ENCODE peak calls at places on chromosomes 1 and 21, in six cellular contexts. G, Q, F, M, X and Y are unnamed samples.

GRCh38 chr1:148263128-148263905 is 111.2 kb upstream of the NBPF11 start:
- DNase-seq in G (peak), Q (peak), F (peak), M (peak), X (peak), Y (no peak)

GRCh38 chr1:54996359-54996868 is 2.3 kb upstream of the BSND start:
- DNase-seq in G (peak), Q (peak), F (peak), M (peak), X (peak), Y (peak)

GRCh38 chr1:230570724-230571390 is 71.4 kb upstream of the COG2 start:
- DNase-seq in G (no peak), Q (peak), F (no peak), M (no peak), X (no peak), Y (no peak)

GRCh38 chr1:201153474-201154388 is 543 bp downstream of the TMEM9 start:
- DNase-seq in G (no peak), Q (no peak), F (no peak), M (peak), X (peak), Y (no peak)

GRCh38 chr1:225545649-225546048 is 107.3 kb downstream of the ENAH start:
- DNase-seq in G (no peak), Q (no peak), F (no peak), M (no peak), X (no peak), Y (no peak)

GRCh38 chr1:40870135-40870728 is 8.1 kb upstream of the CITED4 start:
- DNase-seq in G (no peak), Q (no peak), F (no peak), M (peak), X (no peak), Y (no peak)

GRCh38 chr1:183635112-183635605 is 424 bp downstream of the ARPC5 start:
- DNase-seq in G (peak), Q (peak), F (peak), M (peak), X (no peak), Y (no peak)

GRCh38 chr1:1021860-1022259 is 1.9 kb downstream of the AGRN start:
- DNase-seq in G (peak), Q (peak), F (no peak), M (peak), X (no peak), Y (no peak)

GRCh38 chr1:37704966-37705365 is 12.7 kb downstream of the CDCA8 start:
- DNase-seq in G (no peak), Q (no peak), F (no peak), M (no peak), X (no peak), Y (no peak)

GRCh38 chr1:237411621-237412020 is 369.6 kb downstream of the RYR2 start:
- DNase-seq in G (no peak), Q (peak), F (no peak), M (no peak), X (no peak), Y (no peak)

GRCh38 chr1:85201340-85202091 is 700 bp upstream of the SYDE2 start:
- DNase-seq in G (peak), Q (peak), F (peak), M (peak), X (peak), Y (peak)
- TF ChIP-seq CTCF in G (no peak), Q (no peak), F (no peak), M (no peak), X (no peak), Y (peak)

GRCh38 chr1:50750021-50750619 is 209.9 kb downstream of the FAF1 start:
- DNase-seq in G (peak), Q (peak), F (peak), M (peak), X (no peak), Y (no peak)
- TF ChIP-seq CTCF in G (peak), Q (peak), F (peak), M (peak), X (peak), Y (peak)

DNA sequence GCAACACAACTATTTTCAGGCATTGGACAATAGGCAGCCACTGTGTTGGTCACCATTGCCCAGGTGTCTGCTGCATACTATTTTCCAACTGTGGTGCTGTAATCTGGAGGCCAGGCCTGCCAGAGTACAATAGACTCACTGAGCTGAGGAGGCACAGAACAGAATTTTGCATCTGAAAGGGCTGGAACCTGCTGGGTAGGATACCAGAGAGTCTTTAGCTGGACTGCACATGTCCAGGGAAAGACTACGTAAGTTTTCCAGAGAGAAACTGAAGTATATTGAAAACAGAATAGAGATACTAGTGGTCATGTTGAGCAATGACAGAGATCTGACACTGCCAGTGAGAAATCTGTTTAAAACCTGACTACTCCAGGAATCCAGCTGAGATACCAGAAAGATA is 200.8 kb downstream of the RASAL2 start:
- DNase-seq in G (no peak), Q (no peak), F (no peak), M (no peak), X (no peak), Y (no peak)
- TF ChIP-seq CTCF in G (no peak), Q (peak), F (peak), M (no peak), X (no peak), Y (peak)

GRCh38 chr1:248402748-248403147 is at the start of gene OR2T1:
- DNase-seq in G (no peak), Q (no peak), F (no peak), M (no peak), X (no peak), Y (no peak)

GRCh38 chr1:248406721-248407692 is 4.2 kb downstream of the OR2T1 start:
- DNase-seq in G (no peak), Q (no peak), F (no peak), M (no peak), X (no peak), Y (no peak)

DNA sequence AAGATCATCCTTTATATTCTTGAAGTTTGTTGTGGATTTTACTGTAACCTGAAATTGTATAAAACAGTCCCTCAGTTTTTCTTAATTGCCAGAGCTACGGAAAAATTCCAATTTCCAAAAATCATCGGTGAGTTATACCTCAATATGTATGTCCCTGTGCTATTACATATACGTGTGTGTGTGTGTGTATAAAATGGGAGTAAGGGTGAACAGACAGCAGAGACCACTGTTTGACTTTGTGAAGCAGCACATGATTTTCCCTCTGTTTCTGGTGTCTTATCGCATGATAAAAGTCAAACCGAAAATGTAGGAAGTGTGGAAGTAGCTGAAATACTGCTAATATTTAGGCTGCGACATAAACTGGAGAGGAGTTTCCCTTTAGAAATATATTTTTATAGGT is 1.2 kb downstream of the OR2T1 start:
- DNase-seq in G (no peak), Q (no peak), F (no peak), M (peak), X (no peak), Y (no peak)
- TF ChIP-seq CTCF in G (no peak), Q (no peak), F (no peak), M (no peak), X (no peak), Y (no peak)

GRCh38 chr21:17269760-17270159 is 243.1 kb upstream of the CXADR start:
- DNase-seq in G (no peak), Q (no peak), F (no peak), M (no peak), X (no peak), Y (no peak)

DNA sequence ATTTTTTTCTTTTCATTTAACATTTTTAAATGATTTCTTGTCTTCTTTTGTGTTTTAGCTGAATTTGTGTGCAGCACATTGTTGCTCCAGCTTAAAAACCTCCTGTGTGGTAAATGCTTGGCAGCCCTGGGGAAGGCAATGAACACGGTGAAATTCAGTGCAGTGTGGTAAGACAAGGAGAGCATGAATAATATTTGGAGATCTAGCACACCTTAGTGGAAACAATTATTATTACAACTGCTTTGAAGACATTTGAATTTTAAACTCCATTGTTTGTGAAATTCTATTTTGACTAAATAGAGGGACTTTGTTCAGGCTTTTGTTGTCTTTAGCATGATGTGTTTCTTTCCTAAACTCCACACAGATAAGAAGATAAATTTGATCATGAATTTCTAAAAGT is 242.6 kb upstream of the CXADR start:
- DNase-seq in G (peak), Q (no peak), F (no peak), M (peak), X (no peak), Y (no peak)
- TF ChIP-seq CTCF in G (peak), Q (peak), F (peak), M (peak), X (no peak), Y (peak)

GRCh38 chr1:208475951-208476824 is 232.0 kb upstream of the PLXNA2 start:
- DNase-seq in G (no peak), Q (no peak), F (no peak), M (peak), X (no peak), Y (no peak)
- TF ChIP-seq CTCF in G (no peak), Q (no peak), F (peak), M (peak), X (no peak), Y (peak)

GRCh38 chr1:243946946-243947345 is 96.9 kb upstream of the AKT3 start:
- DNase-seq in G (no peak), Q (peak), F (no peak), M (no peak), X (peak), Y (no peak)
- TF ChIP-seq CTCF in G (peak), Q (peak), F (peak), M (peak), X (peak), Y (peak)

GRCh38 chr1:116763116-116763786 is 9.0 kb downstream of the CD2 start:
- DNase-seq in G (no peak), Q (no peak), F (no peak), M (no peak), X (no peak), Y (no peak)

GRCh38 chr1:116760996-116761665 is 6.9 kb downstream of the CD2 start:
- DNase-seq in G (no peak), Q (no peak), F (no peak), M (no peak), X (no peak), Y (no peak)

GRCh38 chr1:116763787-116764465 is 9.7 kb downstream of the CD2 start:
- DNase-seq in G (peak), Q (peak), F (peak), M (no peak), X (no peak), Y (no peak)

GRCh38 chr1:116762281-116762680 is 8.1 kb downstream of the CD2 start:
- DNase-seq in G (no peak), Q (no peak), F (no peak), M (no peak), X (no peak), Y (no peak)

GRCh38 chr1:116762781-116763115 is 8.5 kb downstream of the CD2 start:
- DNase-seq in G (no peak), Q (no peak), F (no peak), M (no peak), X (no peak), Y (no peak)
- TF ChIP-seq CTCF in G (no peak), Q (no peak), F (no peak), M (no peak), X (no peak), Y (no peak)

GRCh38 chr1:30379684-30380624 is 343.4 kb downstream of the MATN1 start:
- DNase-seq in G (peak), Q (peak), F (peak), M (peak), X (peak), Y (no peak)
- TF ChIP-seq CTCF in G (peak), Q (peak), F (peak), M (peak), X (peak), Y (peak)